ENCODE peak calls at places on chromosomes 1 and 21, in four cellular contexts. One of them, this sample, is unnamed.

GRCh38 chr1:244704107-244704506 is 51.2 kb downstream of the DESI2 start:
- DNase-seq in ovary: no peak
- DNase-seq in cardiac fibroblast: no peak
- DNase-seq in activated gamma-delta T cell treated with Interleukin-2 at 50 U/mL for 16 hours: no peak
- DNase-seq in this sample: no peak

GRCh38 chr1:181482521-181483083 is 715 bp upstream of the CACNA1E start:
- DNase-seq in cardiac fibroblast: no peak
- DNase-seq in activated gamma-delta T cell treated with Interleukin-2 at 50 U/mL for 16 hours: no peak
- DNase-seq in ovary: no peak
- DNase-seq in this sample: no peak

GRCh38 chr1:24022611-24023359 is 42.7 kb upstream of the SRSF10 start:
- DNase-seq in cardiac fibroblast: peak; percentile 82
- DNase-seq in ovary: no peak
- DNase-seq in activated gamma-delta T cell treated with Interleukin-2 at 50 U/mL for 16 hours: no peak
- DNase-seq in this sample: no peak

GRCh38 chr1:174535207-174535606 is 87.4 kb downstream of the GPR52 start:
- DNase-seq in ovary: no peak
- DNase-seq in cardiac fibroblast: no peak
- DNase-seq in activated gamma-delta T cell treated with Interleukin-2 at 50 U/mL for 16 hours: no peak
- DNase-seq in this sample: no peak

GRCh38 chr21:20445971-20446370 is 552.2 kb upstream of the NCAM2 start:
- DNase-seq in ovary: no peak
- DNase-seq in activated gamma-delta T cell treated with Interleukin-2 at 50 U/mL for 16 hours: no peak
- DNase-seq in cardiac fibroblast: no peak
- DNase-seq in this sample: no peak

GRCh38 chr1:34865981-34866761 is 6.6 kb upstream of the SMIM12 start:
- DNase-seq in cardiac fibroblast: peak; percentile 77
- DNase-seq in ovary: peak; percentile 93
- DNase-seq in activated gamma-delta T cell treated with Interleukin-2 at 50 U/mL for 16 hours: peak; percentile 93
- DNase-seq in this sample: peak; percentile 89

GRCh38 chr1:226988337-226988672 is 48.2 kb downstream of the COQ8A start:
- DNase-seq in ovary: no peak
- DNase-seq in cardiac fibroblast: no peak
- DNase-seq in activated gamma-delta T cell treated with Interleukin-2 at 50 U/mL for 16 hours: no peak
- DNase-seq in this sample: no peak

GRCh38 chr1:12185556-12186276 is 18.9 kb downstream of the TNFRSF1B start:
- DNase-seq in cardiac fibroblast: peak; percentile 51
- DNase-seq in ovary: no peak
- DNase-seq in activated gamma-delta T cell treated with Interleukin-2 at 50 U/mL for 16 hours: no peak
- DNase-seq in this sample: no peak

This sample was measured in T-helper 17 cell.